ENCODE peak calls at places on chromosome 16, in five cellular contexts. D is A549; K is Ammon's horn; Q is activated CD8-positive, alpha-beta memory T cell treated with anti-CD3 and anti-CD28 coated beads for 48 hours; M is fibroblast of the aortic adventitia. B is an unnamed sample.

GRCh38 chr16:66919569-66920472 is 1.1 kb upstream of the CDH16 start:
- DNase-seq in D (no peak), K (no peak), Q (no peak), M (no peak), B (no peak)

GRCh38 chr16:57805176-57805575 is 2.9 kb upstream of the KIFC3 start:
- DNase-seq in D (peak), K (no peak), Q (no peak), M (no peak), B (no peak)

GRCh38 chr16:72092832-72093447 is 480 bp downstream of the TXNL4B start:
- DNase-seq in D (peak), K (no peak), Q (no peak), M (peak), B (peak)

GRCh38 chr16:81996664-81997529 is 14.4 kb downstream of the SDR42E1 start:
- DNase-seq in D (peak), K (no peak), Q (no peak), M (peak), B (no peak)

GRCh38 chr16:88442811-88443576 is 10.1 kb upstream of the ZFPM1 start:
- DNase-seq in D (peak), K (peak), Q (peak), M (peak), B (peak)

GRCh38 chr16:82044585-82044911 is 9.5 kb downstream of the HSD17B2 start:
- DNase-seq in D (no peak), K (no peak), Q (no peak), M (no peak), B (no peak)

GRCh38 chr16:64153718-64154117 is 968.1 kb downstream of the CDH11 start:
- DNase-seq in D (no peak), K (no peak), Q (no peak), M (no peak), B (no peak)

GRCh38 chr16:51577621-51578303 is 426.7 kb upstream of the SALL1 start:
- DNase-seq in D (peak), K (no peak), Q (no peak), M (no peak), B (no peak)

GRCh38 chr16:2985893-2986355 is 5.7 kb upstream of the PKMYT1 start:
- DNase-seq in D (no peak), K (no peak), Q (no peak), M (no peak), B (no peak)

GRCh38 chr16:87391324-87391949 is 699 bp upstream of the MAP1LC3B start:
- DNase-seq in D (peak), K (peak), Q (no peak), M (peak), B (no peak)

GRCh38 chr16:68275611-68276191 is 11.4 kb downstream of the SLC7A6 start:
- DNase-seq in D (no peak), K (no peak), Q (no peak), M (no peak), B (no peak)

GRCh38 chr16:75088934-75089333 is 27.6 kb downstream of the LDHD start:
- DNase-seq in D (no peak), K (no peak), Q (no peak), M (no peak), B (no peak)

GRCh38 chr16:56073508-56073907 is 117.8 kb upstream of the GNAO1 start:
- DNase-seq in D (no peak), K (no peak), Q (no peak), M (no peak), B (no peak)

GRCh38 chr16:20114356-20114755 is 40.7 kb upstream of the GPR139 start:
- DNase-seq in D (peak), K (peak), Q (no peak), M (no peak), B (no peak)

GRCh38 chr16:87121816-87122215 is 195.4 kb downstream of the C16orf95 start:
- DNase-seq in D (no peak), K (no peak), Q (no peak), M (no peak), B (no peak)

GRCh38 chr16:2147981-2148671 is at the start of gene RAB26:
- DNase-seq in D (peak), K (peak), Q (no peak), M (no peak), B (peak)

GRCh38 chr16:84043486-84044107 is 1.0 kb upstream of the SLC38A8 start:
- DNase-seq in D (no peak), K (no peak), Q (no peak), M (no peak), B (no peak)

GRCh38 chr16:69703638-69704037 is 22.7 kb downstream of the NQO1 start:
- DNase-seq in D (no peak), K (no peak), Q (no peak), M (peak), B (no peak)

GRCh38 chr16:24851700-24852099 is 5.9 kb downstream of the SLC5A11 start:
- DNase-seq in D (peak), K (peak), Q (no peak), M (peak), B (no peak)

GRCh38 chr16:49890876-49891275 is 35.0 kb upstream of the ZNF423 start:
- DNase-seq in D (peak), K (no peak), Q (no peak), M (no peak), B (no peak)

GRCh38 chr16:68737046-68737729 is at the start of gene CDH1:
- DNase-seq in D (no peak), K (no peak), Q (no peak), M (no peak), B (peak)

GRCh38 chr16:49049191-49049590 is 232.4 kb downstream of the CBLN1 start:
- DNase-seq in D (no peak), K (no peak), Q (no peak), M (peak), B (no peak)

GRCh38 chr16:8949536-8950418 is 13.9 kb downstream of the USP7 start:
- DNase-seq in D (no peak), K (no peak), Q (no peak), M (no peak), B (no peak)

GRCh38 chr16:2748757-2749455 is 3.5 kb upstream of the SRRM2 start:
- DNase-seq in D (no peak), K (no peak), Q (no peak), M (no peak), B (no peak)

GRCh38 chr16:89863741-89864391 is 9.5 kb upstream of the TCF25 start:
- DNase-seq in D (no peak), K (peak), Q (no peak), M (peak), B (no peak)

GRCh38 chr16:88928405-88929375 is 48.3 kb downstream of the CBFA2T3 start:
- DNase-seq in D (no peak), K (no peak), Q (no peak), M (no peak), B (no peak)

B was measured in PC-9.